ENCODE peak calls at places on chromosomes 3 and 15, in eight cellular contexts. One of them, this sample, is unnamed. For H3K4me1, the result is how much of the 10 kb centered on the place peaks cover.

GRCh38 chr15:87599616-87600015 is 656.9 kb downstream of the NTRK3 start:
- DNase-seq in Panc1: no peak
- DNase-seq in esophagus muscularis mucosa: no peak
- DNase-seq in stomach: no peak
- DNase-seq in CD8-positive, alpha-beta T cell: no peak
- DNase-seq in tibial artery: no peak
- DNase-seq in adrenal gland: no peak
- DNase-seq in left ventricle myocardium inferior: no peak
- DNase-seq in this sample: no peak

GRCh38 chr3:23726811-23727548 is 78.8 kb upstream of the UBE2E1 start:
- DNase-seq in Panc1: no peak
- DNase-seq in esophagus muscularis mucosa: no peak
- DNase-seq in stomach: no peak
- DNase-seq in CD8-positive, alpha-beta T cell: no peak
- DNase-seq in tibial artery: no peak
- DNase-seq in adrenal gland: no peak
- DNase-seq in left ventricle myocardium inferior: no peak
- DNase-seq in this sample: no peak

GRCh38 chr15:75042730-75043508 is 19.5 kb downstream of the PPCDC start:
- DNase-seq in Panc1: no peak
- DNase-seq in esophagus muscularis mucosa: peak
- DNase-seq in stomach: peak
- DNase-seq in CD8-positive, alpha-beta T cell: peak
- DNase-seq in tibial artery: peak
- DNase-seq in adrenal gland: peak
- DNase-seq in left ventricle myocardium inferior: peak
- DNase-seq in this sample: peak

GRCh38 chr3:54123538-54124196 is 1.3 kb downstream of the CACNA2D3 start:
- DNase-seq in Panc1: no peak
- DNase-seq in esophagus muscularis mucosa: peak
- DNase-seq in stomach: no peak
- DNase-seq in CD8-positive, alpha-beta T cell: no peak
- DNase-seq in tibial artery: no peak
- DNase-seq in adrenal gland: no peak
- DNase-seq in left ventricle myocardium inferior: no peak
- DNase-seq in this sample: no peak

GRCh38 chr3:12265558-12265957 is 23.3 kb upstream of the PPARG start:
- DNase-seq in Panc1: no peak
- DNase-seq in esophagus muscularis mucosa: no peak
- DNase-seq in stomach: no peak
- DNase-seq in CD8-positive, alpha-beta T cell: no peak
- DNase-seq in tibial artery: no peak
- DNase-seq in adrenal gland: no peak
- DNase-seq in left ventricle myocardium inferior: no peak
- DNase-seq in this sample: no peak

GRCh38 chr3:29503969-29504368 is 223.1 kb downstream of the RBMS3 start:
- DNase-seq in Panc1: no peak
- DNase-seq in esophagus muscularis mucosa: no peak
- DNase-seq in stomach: no peak
- DNase-seq in CD8-positive, alpha-beta T cell: no peak
- DNase-seq in tibial artery: peak
- DNase-seq in adrenal gland: no peak
- DNase-seq in left ventricle myocardium inferior: no peak
- DNase-seq in this sample: peak

GRCh38 chr3:139281096-139281495 is 62.7 kb upstream of the MRPS22 start:
- DNase-seq in Panc1: no peak
- DNase-seq in esophagus muscularis mucosa: no peak
- DNase-seq in stomach: no peak
- DNase-seq in CD8-positive, alpha-beta T cell: no peak
- DNase-seq in tibial artery: no peak
- DNase-seq in adrenal gland: no peak
- DNase-seq in left ventricle myocardium inferior: no peak
- DNase-seq in this sample: no peak

GRCh38 chr3:22795917-22796316 is 407.2 kb upstream of the UBE2E2 start:
- DNase-seq in Panc1: no peak
- DNase-seq in esophagus muscularis mucosa: no peak
- DNase-seq in stomach: no peak
- DNase-seq in CD8-positive, alpha-beta T cell: no peak
- DNase-seq in tibial artery: no peak
- DNase-seq in adrenal gland: no peak
- DNase-seq in left ventricle myocardium inferior: no peak
- DNase-seq in this sample: no peak

GRCh38 chr3:37770938-37771918 is 90.5 kb upstream of the CTDSPL start:
- DNase-seq in Panc1: no peak
- DNase-seq in esophagus muscularis mucosa: no peak
- DNase-seq in stomach: peak
- DNase-seq in CD8-positive, alpha-beta T cell: no peak
- DNase-seq in tibial artery: peak
- DNase-seq in adrenal gland: peak
- DNase-seq in left ventricle myocardium inferior: peak
- DNase-seq in this sample: peak

GRCh38 chr3:134228035-134228434 is 22.6 kb downstream of the RYK start:
- DNase-seq in Panc1: no peak
- DNase-seq in esophagus muscularis mucosa: no peak
- DNase-seq in stomach: no peak
- DNase-seq in CD8-positive, alpha-beta T cell: no peak
- DNase-seq in tibial artery: no peak
- DNase-seq in adrenal gland: no peak
- DNase-seq in left ventricle myocardium inferior: no peak
- DNase-seq in this sample: no peak

GRCh38 chr3:183845608-183846288 is 20.4 kb upstream of the MAP6D1 start:
- DNase-seq in Panc1: no peak
- DNase-seq in esophagus muscularis mucosa: no peak
- DNase-seq in stomach: no peak
- DNase-seq in CD8-positive, alpha-beta T cell: no peak
- DNase-seq in tibial artery: no peak
- DNase-seq in adrenal gland: no peak
- DNase-seq in left ventricle myocardium inferior: no peak
- DNase-seq in this sample: no peak

GRCh38 chr3:50588759-50589433 is 19.6 kb downstream of the HEMK1 start:
- DNase-seq in Panc1: no peak
- DNase-seq in esophagus muscularis mucosa: no peak
- DNase-seq in stomach: no peak
- DNase-seq in CD8-positive, alpha-beta T cell: no peak
- DNase-seq in tibial artery: no peak
- DNase-seq in adrenal gland: no peak
- DNase-seq in left ventricle myocardium inferior: no peak
- DNase-seq in this sample: no peak
- H3K4me1 ChIP-seq in Panc1: under half
- H3K4me1 ChIP-seq in esophagus muscularis mucosa: under half
- H3K4me1 ChIP-seq in stomach: under half
- H3K4me1 ChIP-seq in CD8-positive, alpha-beta T cell: half or more
- H3K4me1 ChIP-seq in tibial artery: under half
- H3K4me1 ChIP-seq in adrenal gland: under half
- H3K4me1 ChIP-seq in left ventricle myocardium inferior: half or more
- H3K4me1 ChIP-seq in this sample: half or more

DNA sequence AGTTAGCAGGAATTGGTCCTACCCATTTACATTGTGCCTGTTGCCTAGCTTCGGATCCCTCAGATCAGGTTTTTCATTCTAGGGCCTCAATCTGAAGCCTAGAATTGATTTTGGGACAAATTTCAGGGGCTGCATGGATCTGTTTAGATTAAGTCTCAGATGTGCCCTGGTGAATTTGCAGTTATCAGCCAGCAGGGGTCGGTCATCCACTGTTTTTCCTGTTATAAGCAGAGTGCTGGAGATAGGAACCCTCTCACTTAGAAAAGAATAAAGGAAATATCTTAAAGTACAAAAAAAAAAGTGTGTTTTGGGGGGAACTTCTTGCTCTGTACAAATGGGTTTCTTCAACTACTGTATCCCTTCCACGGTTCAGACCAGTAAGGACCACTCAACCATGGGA is 212.5 kb downstream of the BCHE start:
- DNase-seq in Panc1: no peak
- DNase-seq in esophagus muscularis mucosa: no peak
- DNase-seq in stomach: no peak
- DNase-seq in CD8-positive, alpha-beta T cell: no peak
- DNase-seq in tibial artery: no peak
- DNase-seq in adrenal gland: no peak
- DNase-seq in left ventricle myocardium inferior: no peak
- DNase-seq in this sample: no peak
- TF ChIP-seq CTCF in Panc1: peak
- TF ChIP-seq CTCF in esophagus muscularis mucosa: no peak
- TF ChIP-seq CTCF in stomach: no peak
- TF ChIP-seq CTCF in CD8-positive, alpha-beta T cell: no peak
- TF ChIP-seq CTCF in tibial artery: no peak
- TF ChIP-seq CTCF in adrenal gland: no peak
- TF ChIP-seq CTCF in left ventricle myocardium inferior: no peak
- TF ChIP-seq CTCF in this sample: no peak

DNA sequence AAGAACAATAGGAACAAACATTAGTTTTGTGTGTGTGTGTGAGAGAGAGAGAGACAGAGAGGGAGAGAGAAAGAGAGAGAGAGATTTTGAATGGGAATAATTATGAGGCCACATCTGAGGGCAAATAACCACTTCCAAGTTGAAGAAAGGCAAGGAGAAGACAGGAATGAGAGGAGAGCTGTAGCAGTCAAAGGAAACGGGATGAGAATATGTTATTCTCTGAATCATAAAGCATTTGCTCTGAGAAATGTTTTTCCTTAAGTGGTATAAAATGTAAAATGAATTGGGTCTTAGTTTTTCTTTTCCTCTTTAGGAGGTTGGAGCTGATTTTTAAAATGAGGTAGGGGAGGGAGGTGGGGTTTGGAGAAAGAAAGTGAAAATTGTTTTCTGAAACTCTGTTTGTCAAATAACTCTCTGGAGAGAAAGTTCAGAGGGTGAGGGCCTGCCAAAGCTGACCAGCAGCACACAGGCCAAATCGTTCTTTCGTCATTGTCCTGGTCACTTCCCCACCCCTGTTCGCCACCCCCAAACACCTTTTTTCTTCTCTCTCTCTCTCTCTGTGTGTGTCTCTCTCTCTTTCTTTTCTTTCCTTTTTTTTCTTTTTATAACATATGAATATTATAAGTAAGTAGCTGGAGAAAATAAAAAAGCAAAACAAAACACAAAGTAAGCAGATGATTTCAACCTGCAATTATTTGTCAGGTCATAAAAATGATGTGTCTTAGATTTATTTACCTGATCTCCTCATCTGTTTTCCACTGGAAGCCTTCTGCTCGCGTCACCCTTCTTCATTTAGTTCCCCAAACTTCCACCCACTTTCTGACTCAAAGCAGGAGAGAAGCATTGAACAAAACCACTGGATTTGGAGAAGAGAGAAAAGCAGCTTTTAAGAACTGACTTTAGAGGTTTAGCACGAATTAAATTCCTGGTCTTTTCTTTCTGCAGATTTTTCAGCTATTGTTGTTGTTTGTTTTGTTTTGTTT is 110.6 kb downstream of the LPP start:
- DNase-seq in Panc1: no peak
- DNase-seq in esophagus muscularis mucosa: no peak
- DNase-seq in stomach: no peak
- DNase-seq in CD8-positive, alpha-beta T cell: no peak
- DNase-seq in tibial artery: peak
- DNase-seq in adrenal gland: no peak
- DNase-seq in left ventricle myocardium inferior: peak
- DNase-seq in this sample: peak
- H3K4me1 ChIP-seq in Panc1: half or more
- H3K4me1 ChIP-seq in esophagus muscularis mucosa: half or more
- H3K4me1 ChIP-seq in stomach: under half
- H3K4me1 ChIP-seq in CD8-positive, alpha-beta T cell: under half
- H3K4me1 ChIP-seq in tibial artery: under half
- H3K4me1 ChIP-seq in adrenal gland: under half
- H3K4me1 ChIP-seq in left ventricle myocardium inferior: half or more
- H3K4me1 ChIP-seq in this sample: half or more

GRCh38 chr3:73493543-73494314 is 131.0 kb downstream of the PDZRN3 start:
- DNase-seq in Panc1: no peak
- DNase-seq in esophagus muscularis mucosa: peak
- DNase-seq in stomach: no peak
- DNase-seq in CD8-positive, alpha-beta T cell: no peak
- DNase-seq in tibial artery: no peak
- DNase-seq in adrenal gland: no peak
- DNase-seq in left ventricle myocardium inferior: no peak
- DNase-seq in this sample: no peak

GRCh38 chr3:73500321-73500720 is 124.4 kb downstream of the PDZRN3 start:
- DNase-seq in Panc1: no peak
- DNase-seq in esophagus muscularis mucosa: peak
- DNase-seq in stomach: no peak
- DNase-seq in CD8-positive, alpha-beta T cell: no peak
- DNase-seq in tibial artery: no peak
- DNase-seq in adrenal gland: no peak
- DNase-seq in left ventricle myocardium inferior: no peak
- DNase-seq in this sample: no peak

GRCh38 chr3:73498764-73499622 is 125.7 kb downstream of the PDZRN3 start:
- DNase-seq in Panc1: no peak
- DNase-seq in esophagus muscularis mucosa: peak
- DNase-seq in stomach: no peak
- DNase-seq in CD8-positive, alpha-beta T cell: no peak
- DNase-seq in tibial artery: no peak
- DNase-seq in adrenal gland: no peak
- DNase-seq in left ventricle myocardium inferior: peak
- DNase-seq in this sample: peak

GRCh38 chr3:73499787-73500186 is 125.0 kb downstream of the PDZRN3 start:
- DNase-seq in Panc1: no peak
- DNase-seq in esophagus muscularis mucosa: peak
- DNase-seq in stomach: no peak
- DNase-seq in CD8-positive, alpha-beta T cell: no peak
- DNase-seq in tibial artery: no peak
- DNase-seq in adrenal gland: no peak
- DNase-seq in left ventricle myocardium inferior: no peak
- DNase-seq in this sample: no peak

DNA sequence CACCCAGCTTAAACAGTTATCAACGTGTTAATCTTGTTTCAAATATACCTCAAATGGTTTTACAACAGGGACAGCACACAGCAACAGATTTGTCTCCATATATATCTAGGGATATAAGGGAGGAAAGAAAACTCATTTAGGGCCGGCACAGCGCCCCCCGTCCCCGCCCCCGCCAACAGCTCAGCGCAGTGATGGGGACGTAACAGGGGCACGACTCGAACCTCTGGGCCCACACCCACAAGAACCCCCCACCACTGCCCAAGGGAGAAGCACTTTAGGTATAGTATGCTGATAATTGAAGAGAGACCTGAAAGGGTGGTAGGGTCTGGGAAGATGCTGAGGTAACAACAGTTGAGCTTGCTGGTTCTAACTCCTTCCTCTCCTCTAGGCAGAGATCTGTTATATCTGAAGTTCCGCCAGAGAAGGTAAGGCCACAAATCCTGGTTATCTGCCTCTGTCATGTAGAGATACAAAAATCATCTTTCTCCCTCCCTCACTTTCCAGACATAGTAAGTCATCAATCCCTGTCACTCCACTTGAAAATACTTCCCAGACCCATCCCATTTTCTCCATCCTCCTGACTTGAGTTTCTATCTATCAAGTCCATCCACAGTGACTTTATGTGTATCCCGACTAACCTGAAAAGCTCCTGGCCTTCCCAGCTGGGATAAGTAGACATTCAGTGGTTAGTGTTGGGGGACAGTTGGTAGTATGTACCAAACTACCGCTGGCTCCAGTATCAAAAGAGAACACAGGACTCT is 126.9 kb downstream of the PDZRN3 start:
- DNase-seq in Panc1: no peak
- DNase-seq in esophagus muscularis mucosa: peak
- DNase-seq in stomach: no peak
- DNase-seq in CD8-positive, alpha-beta T cell: no peak
- DNase-seq in tibial artery: no peak
- DNase-seq in adrenal gland: no peak
- DNase-seq in left ventricle myocardium inferior: no peak
- DNase-seq in this sample: no peak
- TF ChIP-seq CTCF in Panc1: no peak
- TF ChIP-seq CTCF in esophagus muscularis mucosa: no peak
- TF ChIP-seq CTCF in stomach: no peak
- TF ChIP-seq CTCF in CD8-positive, alpha-beta T cell: no peak
- TF ChIP-seq CTCF in tibial artery: no peak
- TF ChIP-seq CTCF in adrenal gland: no peak
- TF ChIP-seq CTCF in left ventricle myocardium inferior: no peak
- TF ChIP-seq CTCF in this sample: no peak